ENCODE peak calls at places on chromosomes 2 and 18, in four cellular contexts. H is HEK293T, A is fibroblast of gingiva, K is sciatic nerve. E is an unnamed sample.

GRCh38 chr2:163474319-163474744 is 261.5 kb downstream of the FIGN start:
- DNase-seq in H (no peak), A (no peak), K (no peak), E (no peak)

GRCh38 chr18:61589724-61590065 is 256.5 kb downstream of the CDH20 start:
- DNase-seq in H (no peak), A (peak; percentile 39), K (no peak), E (no peak)

GRCh38 chr2:238170386-238171071 is 11.8 kb downstream of the ERFE start:
- DNase-seq in H (no peak), A (no peak), K (no peak), E (no peak)

GRCh38 chr18:69969491-69969890 is 21.8 kb upstream of the CD226 start:
- DNase-seq in H (no peak), A (peak; percentile 79), K (no peak), E (no peak)

GRCh38 chr2:20588918-20589871 is 61.7 kb downstream of the HS1BP3 start:
- DNase-seq in H (no peak), A (no peak), K (peak; percentile 56), E (no peak)

GRCh38 chr2:31203916-31204315 is 13.4 kb downstream of the CAPN14 start:
- DNase-seq in H (no peak), A (no peak), K (no peak), E (no peak)

GRCh38 chr2:217338306-217338916 is 478.5 kb upstream of the TNP1 start:
- DNase-seq in H (no peak), A (peak; percentile 92), K (no peak), E (no peak)

GRCh38 chr2:236001854-236002253 is 166.3 kb downstream of the GBX2 start:
- DNase-seq in H (no peak), A (no peak), K (no peak), E (no peak)

GRCh38 chr2:241437148-241437547 is 71.2 kb downstream of the STK25 start:
- DNase-seq in H (no peak), A (no peak), K (no peak), E (no peak)